ENCODE peak calls at places on chromosomes 13 and 19, in five cellular contexts. Z is uterus, K is upper lobe of left lung, R is H1, N is mammary epithelial cell. I is an unnamed sample. For H3K4me1, the result is how much of the 10 kb centered on the place peaks cover.

GRCh38 chr13:59126474-59126873 is 1037.3 kb downstream of the DIAPH3 start:
- DNase-seq in Z (no peak), K (no peak), R (no peak), N (no peak), I (no peak)

GRCh38 chr19:11769995-11770394 is 3.2 kb downstream of the ZNF441 start:
- DNase-seq in Z (no peak), K (no peak), R (no peak), N (no peak), I (no peak)

GRCh38 chr19:47145639-47146486 is 15.2 kb downstream of the SAE1 start:
- DNase-seq in Z (no peak), K (no peak), R (no peak), N (no peak), I (no peak)

GRCh38 chr13:106118050-106118449 is 417.4 kb downstream of the EFNB2 start:
- DNase-seq in Z (no peak), K (no peak), R (no peak), N (no peak), I (no peak)

GRCh38 chr19:28878862-28879566 is 333.9 kb downstream of the UQCRFS1 start:
- DNase-seq in Z (peak), K (no peak), R (peak), N (peak), I (peak)

GRCh38 chr13:113861433-113862030 is 2.3 kb downstream of the GAS6 start:
- DNase-seq in Z (peak), K (no peak), R (peak), N (peak), I (no peak)

GRCh38 chr13:41017153-41017552 is 2.0 kb downstream of the ELF1 start:
- DNase-seq in Z (no peak), K (no peak), R (no peak), N (peak), I (no peak)

GRCh38 chr13:25217023-25217909 is 45.2 kb upstream of the AMER2 start:
- DNase-seq in Z (no peak), K (no peak), R (no peak), N (peak), I (no peak)

GRCh38 chr19:41882568-41883462 is at the start of gene ARHGEF1:
- DNase-seq in Z (peak), K (peak), R (peak), N (peak), I (peak)

GRCh38 chr13:28231642-28232041 is 93.3 kb downstream of the PAN3 start:
- DNase-seq in Z (no peak), K (no peak), R (no peak), N (no peak), I (no peak)

GRCh38 chr13:30257433-30258099 is 49.8 kb downstream of the KATNAL1 start:
- DNase-seq in Z (no peak), K (no peak), R (peak), N (no peak), I (no peak)

GRCh38 chr13:44967656-44968451 is 21.4 kb downstream of the NUFIP1 start:
- DNase-seq in Z (no peak), K (no peak), R (no peak), N (no peak), I (no peak)

GRCh38 chr19:15453091-15453498 is 3.3 kb upstream of the WIZ start:
- DNase-seq in Z (no peak), K (peak), R (no peak), N (no peak), I (no peak)

GRCh38 chr19:1156305-1156801 is 17.7 kb downstream of the SBNO2 start:
- DNase-seq in Z (peak), K (peak), R (no peak), N (no peak), I (no peak)

GRCh38 chr13:51524312-51524711 is 60.0 kb upstream of the WDFY2 start:
- DNase-seq in Z (no peak), K (no peak), R (no peak), N (no peak), I (no peak)

GRCh38 chr13:46389985-46390384 is 2.9 kb upstream of the RUBCNL start:
- DNase-seq in Z (no peak), K (no peak), R (no peak), N (peak), I (peak)

GRCh38 chr13:112895521-112896465 is 73.2 kb upstream of the MCF2L start:
- DNase-seq in Z (no peak), K (peak), R (no peak), N (no peak), I (peak)

GRCh38 chr13:30685320-30685859 is 50.0 kb upstream of the ALOX5AP start:
- DNase-seq in Z (no peak), K (no peak), R (no peak), N (no peak), I (no peak)

GRCh38 chr19:47609885-47610545 is 1.1 kb downstream of the BICRA start:
- DNase-seq in Z (peak), K (peak), R (peak), N (peak), I (peak)

GRCh38 chr13:109782823-109783411 is 3.5 kb downstream of the IRS2 start:
- DNase-seq in Z (no peak), K (peak), R (no peak), N (no peak), I (no peak)

GRCh38 chr13:94192576-94192975 is 286.9 kb downstream of the DCT start:
- DNase-seq in Z (no peak), K (no peak), R (peak), N (peak), I (no peak)

GRCh38 chr13:36918246-36919060 is 1.6 kb downstream of the SMAD9 start:
- DNase-seq in Z (no peak), K (no peak), R (no peak), N (no peak), I (no peak)

GRCh38 chr13:40963927-40964326 is 55.2 kb downstream of the ELF1 start:
- DNase-seq in Z (no peak), K (no peak), R (no peak), N (peak), I (no peak)

GRCh38 chr13:31947506-31947905 is 84.1 kb upstream of the FRY start:
- DNase-seq in Z (no peak), K (no peak), R (no peak), N (no peak), I (no peak)

GRCh38 chr13:97327521-97328221 is 105.5 kb downstream of the MBNL2 start:
- DNase-seq in Z (no peak), K (no peak), R (no peak), N (peak), I (no peak)

GRCh38 chr13:59452189-59452588 is 711.5 kb downstream of the DIAPH3 start:
- DNase-seq in Z (no peak), K (no peak), R (no peak), N (no peak), I (no peak)

GRCh38 chr19:1261863-1262686 is 7.1 kb upstream of the CIRBP start:
- DNase-seq in Z (peak), K (peak), R (no peak), N (no peak), I (peak)

GRCh38 chr19:8361921-8362793 is 1.8 kb upstream of the ANGPTL4 start:
- DNase-seq in Z (peak), K (peak), R (no peak), N (peak), I (peak)

GRCh38 chr19:4291200-4291732 is 10.9 kb downstream of the TMIGD2 start:
- DNase-seq in Z (no peak), K (no peak), R (no peak), N (no peak), I (no peak)

GRCh38 chr13:96967248-96967745 is 27.0 kb downstream of the OXGR1 start:
- DNase-seq in Z (no peak), K (no peak), R (no peak), N (no peak), I (no peak)

GRCh38 chr19:1668339-1669123 is 16.1 kb upstream of the TCF3 start:
- DNase-seq in Z (no peak), K (no peak), R (peak), N (no peak), I (peak)

GRCh38 chr13:79245937-79246574 is 160.0 kb downstream of the RBM26 start:
- DNase-seq in Z (no peak), K (no peak), R (no peak), N (no peak), I (no peak)

GRCh38 chr13:21703846-21704245 is 33.0 kb downstream of the FGF9 start:
- DNase-seq in Z (no peak), K (no peak), R (no peak), N (no peak), I (no peak)

GRCh38 chr13:71866173-71867091 is 572 bp downstream of the DACH1 start:
- DNase-seq in Z (peak), K (peak), R (peak), N (peak), I (peak)
- H3K27ac ChIP-seq in Z (peak), K (peak), R (no peak), N (no peak), I (peak)

DNA sequence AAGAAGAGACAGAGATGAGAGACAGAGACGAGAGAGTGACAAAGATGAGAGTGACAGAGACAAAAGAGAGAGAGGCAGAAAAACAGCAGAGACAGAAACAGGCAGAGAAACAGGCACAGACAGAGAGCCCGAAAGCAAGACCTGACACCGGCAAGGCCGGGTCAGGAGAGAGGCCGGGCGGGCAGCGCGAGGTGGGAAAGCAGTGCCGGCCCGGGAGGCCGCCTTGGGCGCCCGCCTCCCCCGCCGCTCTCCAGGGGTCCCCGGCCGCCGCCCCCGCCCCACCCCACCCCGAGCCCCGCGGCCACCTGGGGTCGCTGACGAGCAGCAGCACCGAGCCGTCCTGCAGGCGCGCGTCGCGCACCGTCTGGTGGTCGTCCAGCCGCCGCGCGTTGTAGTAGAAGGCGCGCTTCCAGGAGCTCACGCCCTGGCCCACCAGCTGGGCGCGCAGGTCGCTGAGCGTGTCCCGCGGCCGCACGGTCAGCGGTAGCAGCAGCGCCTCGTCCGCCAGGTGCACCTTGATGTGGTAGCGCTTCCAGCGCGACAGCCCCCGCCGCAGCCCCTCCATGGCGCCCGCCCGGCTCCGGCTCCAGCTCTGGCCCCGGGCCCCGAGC is at the start of gene TINCR:
- DNase-seq in Z (no peak), K (peak), R (peak), N (no peak), I (no peak)
- TF ChIP-seq CTCF in Z (no peak), K (no peak), R (peak), N (peak), I (no peak)

GRCh38 chr19:38270587-38271167 is 6.3 kb downstream of the SPINT2 start:
- DNase-seq in Z (no peak), K (no peak), R (no peak), N (no peak), I (no peak)

GRCh38 chr19:38274734-38275133 is 10.4 kb downstream of the SPINT2 start:
- DNase-seq in Z (no peak), K (no peak), R (no peak), N (no peak), I (no peak)

GRCh38 chr19:38276942-38277517 is 12.7 kb downstream of the SPINT2 start:
- DNase-seq in Z (no peak), K (no peak), R (no peak), N (no peak), I (no peak)

GRCh38 chr19:38277549-38277948 is 13.2 kb downstream of the SPINT2 start:
- DNase-seq in Z (no peak), K (no peak), R (no peak), N (peak), I (no peak)

GRCh38 chr19:38273499-38273898 is 9.1 kb downstream of the SPINT2 start:
- DNase-seq in Z (no peak), K (no peak), R (no peak), N (no peak), I (no peak)
- H3K4me1 ChIP-seq in Z (under half), K (under half), R (under half), N (half or more), I (under half)

GRCh38 chr19:13002389-13002898 is 7.2 kb downstream of the NFIX start:
- DNase-seq in Z (no peak), K (peak), R (no peak), N (no peak), I (peak)
- H3K27ac ChIP-seq in Z (peak), K (peak), R (no peak), N (no peak), I (peak)

GRCh38 chr13:39526499-39526898 is 76.5 kb downstream of the LHFPL6 start:
- DNase-seq in Z (no peak), K (no peak), R (no peak), N (no peak), I (no peak)

GRCh38 chr13:39527301-39527700 is 75.7 kb downstream of the LHFPL6 start:
- DNase-seq in Z (no peak), K (no peak), R (no peak), N (no peak), I (no peak)

GRCh38 chr13:39527961-39528720 is 74.9 kb downstream of the LHFPL6 start:
- DNase-seq in Z (peak), K (no peak), R (no peak), N (peak), I (peak)

GRCh38 chr13:39522329-39522728 is 80.7 kb downstream of the LHFPL6 start:
- DNase-seq in Z (no peak), K (no peak), R (no peak), N (no peak), I (no peak)

GRCh38 chr13:39524795-39525194 is 78.2 kb downstream of the LHFPL6 start:
- DNase-seq in Z (no peak), K (no peak), R (no peak), N (no peak), I (no peak)
- TF ChIP-seq CTCF in Z (no peak), K (no peak), R (no peak), N (no peak), I (no peak)

DNA sequence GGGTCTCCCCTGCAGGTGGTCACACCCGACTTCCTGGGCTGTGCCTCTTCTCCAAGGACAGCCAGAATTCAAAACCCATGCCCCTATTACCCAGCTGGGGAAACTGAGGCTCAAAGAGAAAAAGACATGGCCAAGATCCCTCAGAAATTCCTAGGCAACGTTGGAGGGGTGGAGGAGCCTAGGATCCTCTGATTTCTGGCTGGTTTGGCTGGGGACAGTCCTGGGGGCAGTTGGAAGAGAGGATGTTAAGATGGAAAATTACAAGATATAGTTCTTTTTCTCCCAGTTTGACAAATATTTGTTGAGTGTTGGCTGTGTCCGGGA is 2.4 kb downstream of the VASP start:
- DNase-seq in Z (no peak), K (no peak), R (no peak), N (no peak), I (no peak)
- H3K4me1 ChIP-seq in Z (under half), K (under half), R (under half), N (under half), I (under half)